ENCODE peak calls at places on chromosomes 1 and 21, in five cellular contexts. N is IMR-90; I is CD8-positive, alpha-beta T cell; T is AG09309; W is dorsolateral prefrontal cortex. L is an unnamed sample.

GRCh38 chr1:18343646-18344045 is 137.1 kb upstream of the KLHDC7A start:
- DNase-seq in N (no peak), I (no peak), T (no peak), W (no peak), L (no peak)

GRCh38 chr1:18413906-18414305 is 66.8 kb upstream of the KLHDC7A start:
- DNase-seq in N (no peak), I (no peak), T (no peak), W (no peak), L (no peak)

GRCh38 chr1:21437341-21437640 is 2.6 kb upstream of the NBPF3 start:
- DNase-seq in N (no peak), I (no peak), T (no peak), W (no peak), L (no peak)

GRCh38 chr1:39128959-39129358 is 75.5 kb upstream of the MACF1 start:
- DNase-seq in N (no peak), I (no peak), T (no peak), W (no peak), L (no peak)

GRCh38 chr1:7004181-7004580 is 218.9 kb downstream of the CAMTA1 start:
- DNase-seq in N (no peak), I (no peak), T (no peak), W (no peak), L (no peak)

GRCh38 chr1:19877821-19878636 is 4.2 kb upstream of the OTUD3 start:
- DNase-seq in N (no peak), I (no peak), T (no peak), W (no peak), L (no peak)

GRCh38 chr1:162549001-162549400 is 12.5 kb upstream of the UAP1 start:
- DNase-seq in N (no peak), I (no peak), T (no peak), W (no peak), L (no peak)

GRCh38 chr1:96945509-96946084 is 224.0 kb downstream of the PTBP2 start:
- DNase-seq in N (no peak), I (no peak), T (no peak), W (no peak), L (no peak)

GRCh38 chr1:26012862-26013261 is 8.7 kb upstream of the EXTL1 start:
- DNase-seq in N (no peak), I (no peak), T (no peak), W (no peak), L (no peak)

GRCh38 chr1:20481158-20481617 is 4.8 kb downstream of the CAMK2N1 start:
- DNase-seq in N (peak), I (no peak), T (no peak), W (no peak), L (no peak)

GRCh38 chr21:42377211-42377950 is 11.0 kb upstream of the TFF1 start:
- DNase-seq in N (no peak), I (no peak), T (no peak), W (no peak), L (no peak)

GRCh38 chr1:21313146-21313885 is 23.1 kb upstream of the ECE1 start:
- DNase-seq in N (peak), I (no peak), T (no peak), W (no peak), L (no peak)

GRCh38 chr1:218350022-218350525 is 4.9 kb downstream of the TGFB2 start:
- DNase-seq in N (no peak), I (no peak), T (no peak), W (no peak), L (no peak)

GRCh38 chr1:195908121-195908520 is 700.1 kb downstream of the KCNT2 start:
- DNase-seq in N (peak), I (no peak), T (no peak), W (no peak), L (no peak)

GRCh38 chr1:10733967-10734366 is 62.5 kb downstream of the CASZ1 start:
- DNase-seq in N (no peak), I (no peak), T (no peak), W (no peak), L (no peak)

DNA sequence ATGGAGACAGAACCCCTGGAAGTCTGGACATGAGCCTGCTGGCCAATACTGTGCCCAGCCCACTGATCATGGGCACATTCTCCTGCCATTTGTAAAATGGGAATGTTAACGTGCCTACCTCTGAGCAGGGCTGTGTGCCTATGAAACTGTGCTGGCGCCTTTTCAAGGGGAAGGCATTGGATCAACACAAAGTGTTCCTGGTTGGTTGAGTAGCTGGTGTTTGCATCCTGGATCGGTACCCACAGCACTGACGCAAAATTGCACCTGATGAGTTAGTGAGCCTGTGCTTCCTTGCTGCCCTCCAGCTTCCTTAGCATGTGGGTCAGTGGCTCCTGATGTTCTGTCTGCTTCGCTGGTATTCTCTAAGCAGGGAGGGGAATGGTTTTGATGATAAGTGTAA is 22.5 kb downstream of the MAB21L3 start:
- DNase-seq in N (no peak), I (no peak), T (no peak), W (no peak), L (no peak)
- TF ChIP-seq CTCF in N (no peak), I (no peak), T (no peak), W (no peak), L (no peak)

GRCh38 chr1:153561401-153561985 is 4.2 kb downstream of the S100A2 start:
- DNase-seq in N (no peak), I (no peak), T (no peak), W (no peak), L (no peak)
- TF ChIP-seq CTCF in N (no peak), I (no peak), T (no peak), W (no peak), L (no peak)

DNA sequence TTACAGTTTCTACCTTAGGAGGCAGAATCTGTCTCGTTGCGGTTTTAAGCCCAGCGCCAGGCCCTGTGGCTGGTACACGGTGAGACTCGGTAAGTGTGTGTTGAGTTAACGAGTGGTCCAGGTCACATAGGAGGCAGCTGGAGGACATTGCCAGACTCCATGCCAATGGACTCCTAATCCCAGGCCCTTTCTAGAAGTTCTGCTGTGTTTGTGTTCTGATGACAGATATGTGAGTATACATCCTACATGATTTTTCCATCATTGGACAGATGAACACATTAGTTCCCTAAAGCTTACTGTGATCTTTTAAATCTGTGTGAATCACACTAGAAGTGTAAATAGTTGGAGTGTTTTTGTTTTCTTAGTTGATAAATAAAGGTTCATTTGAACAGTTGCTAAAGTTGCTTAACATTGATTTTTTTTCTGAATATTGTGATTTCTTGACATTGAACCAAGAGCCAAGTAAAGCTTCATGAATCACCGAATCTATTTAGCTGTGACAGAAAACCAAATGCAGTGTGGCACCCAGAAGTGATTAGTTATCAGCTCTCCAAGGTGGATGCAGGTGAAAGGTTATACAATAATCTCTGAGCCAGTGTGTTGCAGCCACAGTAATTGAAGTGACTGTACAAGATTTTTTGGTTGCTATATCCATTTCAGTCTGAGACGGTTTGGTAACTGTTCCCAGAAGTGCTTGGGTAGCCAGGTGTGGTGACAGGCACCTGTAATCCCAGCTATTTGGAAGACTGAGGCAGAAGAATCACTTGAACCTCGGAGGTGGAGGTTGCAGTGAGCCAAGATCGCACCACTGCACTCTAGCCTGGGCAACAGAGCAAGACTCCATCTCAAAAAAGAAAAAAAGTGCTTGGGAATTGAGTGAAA is 46.3 kb downstream of the DOP1B start:
- DNase-seq in N (peak), I (no peak), T (no peak), W (no peak), L (no peak)
- TF ChIP-seq CTCF in N (no peak), I (no peak), T (no peak), W (no peak), L (no peak)

GRCh38 chr1:2557146-2558029 is 1.2 kb downstream of the TNFRSF14 start:
- DNase-seq in N (no peak), I (no peak), T (no peak), W (no peak), L (no peak)

GRCh38 chr1:2554621-2555387 is 1.4 kb upstream of the TNFRSF14 start:
- DNase-seq in N (no peak), I (peak), T (no peak), W (no peak), L (peak)

GRCh38 chr1:2555634-2556276 is 416 bp upstream of the TNFRSF14 start:
- DNase-seq in N (no peak), I (peak), T (no peak), W (peak), L (peak)

GRCh38 chr1:2558030-2558400 is 1.8 kb downstream of the TNFRSF14 start:
- DNase-seq in N (no peak), I (no peak), T (no peak), W (no peak), L (no peak)

DNA sequence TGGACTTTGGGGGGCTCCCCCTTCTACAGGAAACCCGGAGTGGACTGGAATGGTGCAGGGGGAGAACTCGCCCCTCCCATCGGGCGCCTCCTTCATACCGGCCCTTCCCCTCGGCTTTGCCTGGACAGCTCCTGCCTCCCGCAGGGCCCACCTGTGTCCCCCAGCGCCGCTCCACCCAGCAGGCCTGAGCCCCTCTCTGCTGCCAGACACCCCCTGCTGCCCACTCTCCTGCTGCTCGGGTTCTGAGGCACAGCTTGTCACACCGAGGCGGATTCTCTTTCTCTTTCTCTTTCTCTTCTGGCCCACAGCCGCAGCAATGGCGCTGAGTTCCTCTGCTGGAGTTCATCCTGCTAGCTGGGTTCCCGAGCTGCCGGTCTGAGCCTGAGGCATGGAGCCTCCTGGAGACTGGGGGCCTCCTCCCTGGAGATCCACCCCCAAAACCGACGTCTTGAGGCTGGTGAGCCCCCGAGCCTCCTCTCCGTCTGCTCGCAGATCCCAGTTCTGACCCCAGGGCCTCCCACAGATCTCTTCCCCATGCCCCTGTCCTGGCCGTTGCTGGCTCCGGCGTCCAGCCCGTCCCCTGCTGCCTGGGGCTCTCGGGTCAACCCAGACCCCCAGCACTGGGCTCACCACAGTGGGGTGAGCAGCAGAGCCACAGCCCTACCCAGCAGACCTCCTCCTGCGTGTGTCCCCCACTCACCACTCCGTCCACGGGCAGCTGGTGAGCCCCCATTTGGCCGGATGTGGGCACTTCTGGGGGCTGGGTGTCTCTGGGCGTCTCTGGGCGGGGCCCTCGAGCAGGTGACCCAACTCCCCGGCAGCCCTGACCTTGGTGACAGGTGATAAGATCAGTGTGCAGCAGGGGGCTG is at the start of gene TNFRSF14:
- DNase-seq in N (peak), I (peak), T (no peak), W (no peak), L (peak)
- TF ChIP-seq CTCF in N (peak), I (peak), T (no peak), W (no peak), L (no peak)

DNA sequence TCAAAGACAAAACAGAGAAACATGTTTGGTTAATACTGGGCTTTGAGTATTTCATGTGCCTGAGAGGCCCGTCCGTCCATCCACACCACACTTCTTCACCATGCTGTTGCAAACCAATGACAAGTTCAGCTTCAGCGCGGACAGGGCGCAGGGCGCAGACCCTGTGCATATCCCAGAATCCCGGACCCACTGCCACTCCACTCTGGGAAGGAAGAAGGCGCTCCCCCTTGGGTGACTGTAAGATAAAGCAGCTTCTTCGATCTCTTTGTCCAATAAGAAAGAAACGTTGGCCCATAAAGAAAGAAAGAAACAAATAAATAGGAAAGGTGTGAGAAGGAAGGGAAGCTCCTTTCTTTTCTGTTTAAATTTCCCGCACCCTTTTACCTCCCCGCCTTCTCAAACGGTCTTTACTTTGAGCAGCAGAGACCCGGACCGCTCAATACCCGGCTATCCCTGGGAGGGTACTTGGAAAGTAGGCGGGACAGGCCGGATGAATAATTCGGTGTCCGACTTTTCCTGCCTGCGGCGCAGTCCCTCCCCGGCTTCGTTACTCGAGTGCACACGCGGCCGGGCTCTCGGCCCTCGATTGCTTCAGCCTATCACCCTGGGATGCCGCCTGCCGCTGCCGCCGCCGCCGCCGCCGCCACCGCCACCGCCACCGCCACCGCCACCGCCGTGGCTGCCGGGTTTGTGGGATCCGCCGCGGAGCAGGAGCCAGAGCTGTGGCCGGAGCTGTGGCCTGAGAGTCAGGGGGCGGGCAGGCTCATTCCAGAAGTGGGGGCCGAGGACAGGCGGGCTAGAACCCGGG is 550 bp upstream of the RASAL2 start:
- DNase-seq in N (peak), I (no peak), T (peak), W (peak), L (peak)
- TF ChIP-seq CTCF in N (peak), I (no peak), T (no peak), W (no peak), L (no peak)

DNA sequence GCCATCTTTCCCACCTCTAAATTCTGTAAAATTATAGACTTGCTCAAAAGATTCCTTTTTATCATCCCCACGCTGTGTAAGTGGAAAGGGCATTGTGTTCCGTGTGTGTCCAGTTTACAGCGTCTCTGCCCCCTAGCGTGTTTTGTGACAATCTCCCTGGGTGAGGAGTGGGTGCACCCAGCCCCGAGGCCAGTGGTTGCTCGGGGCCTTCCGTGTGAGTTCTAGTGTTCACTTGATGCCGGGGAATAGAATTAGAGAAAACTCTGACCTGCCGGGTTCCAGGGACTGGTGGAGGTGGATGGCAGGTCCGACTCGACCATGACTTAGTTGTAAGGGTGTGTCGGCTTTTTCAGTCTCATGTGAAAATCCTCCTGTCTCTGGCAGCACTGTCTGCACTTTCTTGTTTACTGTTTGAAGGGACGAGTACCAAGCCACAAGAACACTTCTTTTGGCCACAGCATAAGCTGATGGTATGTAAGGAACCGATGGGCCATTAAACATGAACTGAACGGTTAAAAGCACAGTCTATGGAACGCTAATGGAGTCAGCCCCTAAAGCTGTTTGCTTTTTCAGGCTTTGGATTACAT is 61.9 kb downstream of the POFUT2 start:
- DNase-seq in N (no peak), I (no peak), T (no peak), W (no peak), L (no peak)
- TF ChIP-seq CTCF in N (no peak), I (no peak), T (no peak), W (no peak), L (no peak)

GRCh38 chr1:44820945-44821715 is 12.8 kb downstream of the BTBD19 start:
- DNase-seq in N (no peak), I (no peak), T (no peak), W (no peak), L (no peak)

GRCh38 chr1:44819594-44820327 is 11.4 kb downstream of the BTBD19 start:
- DNase-seq in N (peak), I (peak), T (no peak), W (peak), L (peak)

GRCh38 chr1:44819257-44819593 is 10.9 kb downstream of the BTBD19 start:
- DNase-seq in N (no peak), I (no peak), T (no peak), W (no peak), L (no peak)

GRCh38 chr1:44822131-44822701 is 13.9 kb downstream of the BTBD19 start:
- DNase-seq in N (no peak), I (no peak), T (no peak), W (no peak), L (no peak)

GRCh38 chr1:44820328-44820944 is 12.1 kb downstream of the BTBD19 start:
- DNase-seq in N (no peak), I (no peak), T (no peak), W (peak), L (no peak)
- TF ChIP-seq CTCF in N (no peak), I (no peak), T (no peak), W (no peak), L (no peak)

DNA sequence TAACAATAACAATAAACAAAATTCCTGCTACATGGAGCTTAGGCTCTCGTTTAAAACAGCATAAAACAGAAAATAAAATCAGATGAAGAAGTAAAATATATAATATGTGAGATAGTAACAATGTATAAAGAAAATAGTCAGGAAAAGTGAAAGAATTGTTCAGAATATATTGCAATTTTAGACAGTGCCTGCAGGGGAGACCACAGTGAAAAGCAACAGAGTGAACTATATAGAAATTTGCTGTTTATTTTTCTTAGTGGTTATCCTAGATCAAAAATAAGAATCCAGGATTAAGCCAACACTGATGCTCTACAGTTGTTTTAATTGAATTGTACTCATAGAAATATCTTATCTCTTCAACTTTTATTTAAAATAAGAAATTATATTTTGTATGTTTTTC is 1639.0 kb upstream of the B3GALT2 start:
- DNase-seq in N (no peak), I (no peak), T (no peak), W (no peak), L (no peak)
- TF ChIP-seq CTCF in N (no peak), I (no peak), T (no peak), W (no peak), L (no peak)